ENCODE peak calls at places on chromosome 13, in five cellular contexts. One of them, this sample, is unnamed.

GRCh38 chr13:61383101-61383500 is 32.5 kb downstream of the PCDH20 start:
- DNase-seq in mucosa of descending colon: no peak
- DNase-seq in AG04450: no peak
- DNase-seq in adrenal gland: no peak
- DNase-seq in thoracic aorta: no peak
- DNase-seq in this sample: no peak

GRCh38 chr13:73740681-73741080 is 393.5 kb downstream of the KLF12 start:
- DNase-seq in mucosa of descending colon: no peak
- DNase-seq in AG04450: no peak
- DNase-seq in adrenal gland: no peak
- DNase-seq in thoracic aorta: no peak
- DNase-seq in this sample: no peak

GRCh38 chr13:106755542-106755941 is 187.6 kb upstream of the ARGLU1 start:
- DNase-seq in mucosa of descending colon: no peak
- DNase-seq in AG04450: no peak
- DNase-seq in adrenal gland: no peak
- DNase-seq in thoracic aorta: no peak
- DNase-seq in this sample: no peak

GRCh38 chr13:100913143-100913542 is 238.5 kb upstream of the TMTC4 start:
- DNase-seq in mucosa of descending colon: no peak
- DNase-seq in AG04450: peak
- DNase-seq in adrenal gland: no peak
- DNase-seq in thoracic aorta: no peak
- DNase-seq in this sample: no peak

GRCh38 chr13:100977841-100978240 is 303.2 kb upstream of the TMTC4 start:
- DNase-seq in mucosa of descending colon: no peak
- DNase-seq in AG04450: no peak
- DNase-seq in adrenal gland: no peak
- DNase-seq in thoracic aorta: no peak
- DNase-seq in this sample: no peak

GRCh38 chr13:30255696-30256095 is 51.7 kb downstream of the KATNAL1 start:
- DNase-seq in mucosa of descending colon: no peak
- DNase-seq in AG04450: no peak
- DNase-seq in adrenal gland: no peak
- DNase-seq in thoracic aorta: no peak
- DNase-seq in this sample: no peak

GRCh38 chr13:96925869-96926628 is 68.2 kb downstream of the OXGR1 start:
- DNase-seq in mucosa of descending colon: peak
- DNase-seq in AG04450: no peak
- DNase-seq in adrenal gland: no peak
- DNase-seq in thoracic aorta: no peak
- DNase-seq in this sample: no peak

GRCh38 chr13:110332750-110333149 is 25.7 kb downstream of the COL4A2 start:
- DNase-seq in mucosa of descending colon: no peak
- DNase-seq in AG04450: no peak
- DNase-seq in adrenal gland: no peak
- DNase-seq in thoracic aorta: no peak
- DNase-seq in this sample: no peak

GRCh38 chr13:33126909-33127607 is 110.8 kb downstream of the KL start:
- DNase-seq in mucosa of descending colon: no peak
- DNase-seq in AG04450: no peak
- DNase-seq in adrenal gland: no peak
- DNase-seq in thoracic aorta: no peak
- DNase-seq in this sample: peak

GRCh38 chr13:48110132-48110868 is 15.4 kb upstream of the MED4 start:
- DNase-seq in mucosa of descending colon: no peak
- DNase-seq in AG04450: no peak
- DNase-seq in adrenal gland: no peak
- DNase-seq in thoracic aorta: no peak
- DNase-seq in this sample: no peak

GRCh38 chr13:39129253-39129652 is 91.0 kb downstream of the NHLRC3 start:
- DNase-seq in mucosa of descending colon: no peak
- DNase-seq in AG04450: no peak
- DNase-seq in adrenal gland: no peak
- DNase-seq in thoracic aorta: no peak
- DNase-seq in this sample: no peak

GRCh38 chr13:66076417-66076816 is 1153.7 kb downstream of the PCDH9 start:
- DNase-seq in mucosa of descending colon: no peak
- DNase-seq in AG04450: peak
- DNase-seq in adrenal gland: no peak
- DNase-seq in thoracic aorta: no peak
- DNase-seq in this sample: no peak

GRCh38 chr13:99075268-99076191 is 97.7 kb upstream of the DOCK9 start:
- DNase-seq in mucosa of descending colon: no peak
- DNase-seq in AG04450: no peak
- DNase-seq in adrenal gland: no peak
- DNase-seq in thoracic aorta: no peak
- DNase-seq in this sample: no peak

GRCh38 chr13:51978836-51979556 is 32.3 kb downstream of the ATP7B start:
- DNase-seq in mucosa of descending colon: peak
- DNase-seq in AG04450: no peak
- DNase-seq in adrenal gland: no peak
- DNase-seq in thoracic aorta: no peak
- DNase-seq in this sample: no peak

GRCh38 chr13:74305876-74306275 is 171.7 kb upstream of the KLF12 start:
- DNase-seq in mucosa of descending colon: no peak
- DNase-seq in AG04450: no peak
- DNase-seq in adrenal gland: no peak
- DNase-seq in thoracic aorta: no peak
- DNase-seq in this sample: no peak

GRCh38 chr13:19910336-19911072 is 47.1 kb upstream of the ZMYM5 start:
- DNase-seq in mucosa of descending colon: peak
- DNase-seq in AG04450: no peak
- DNase-seq in adrenal gland: no peak
- DNase-seq in thoracic aorta: no peak
- DNase-seq in this sample: no peak

GRCh38 chr13:91946498-91947070 is 548.2 kb downstream of the GPC5 start:
- DNase-seq in mucosa of descending colon: peak
- DNase-seq in AG04450: no peak
- DNase-seq in adrenal gland: no peak
- DNase-seq in thoracic aorta: no peak
- DNase-seq in this sample: no peak

GRCh38 chr13:83088858-83089257 is 793.4 kb downstream of the SLITRK1 start:
- DNase-seq in mucosa of descending colon: no peak
- DNase-seq in AG04450: no peak
- DNase-seq in adrenal gland: no peak
- DNase-seq in thoracic aorta: no peak
- DNase-seq in this sample: no peak

GRCh38 chr13:32804673-32805260 is 211.5 kb upstream of the KL start:
- DNase-seq in mucosa of descending colon: no peak
- DNase-seq in AG04450: no peak
- DNase-seq in adrenal gland: no peak
- DNase-seq in thoracic aorta: no peak
- DNase-seq in this sample: no peak

GRCh38 chr13:20391597-20392452 is 133.8 kb downstream of the CRYL1 start:
- DNase-seq in mucosa of descending colon: no peak
- DNase-seq in AG04450: no peak
- DNase-seq in adrenal gland: no peak
- DNase-seq in thoracic aorta: no peak
- DNase-seq in this sample: no peak

GRCh38 chr13:94115054-94115453 is 364.4 kb downstream of the DCT start:
- DNase-seq in mucosa of descending colon: no peak
- DNase-seq in AG04450: no peak
- DNase-seq in adrenal gland: no peak
- DNase-seq in thoracic aorta: no peak
- DNase-seq in this sample: no peak
- TF ChIP-seq CTCF in mucosa of descending colon: no peak
- TF ChIP-seq CTCF in AG04450: no peak
- TF ChIP-seq CTCF in adrenal gland: no peak
- TF ChIP-seq CTCF in thoracic aorta: no peak
- TF ChIP-seq CTCF in this sample: no peak

GRCh38 chr13:28805193-28805819 is 14.8 kb upstream of the MTUS2 start:
- DNase-seq in mucosa of descending colon: no peak
- DNase-seq in AG04450: no peak
- DNase-seq in adrenal gland: no peak
- DNase-seq in thoracic aorta: no peak
- DNase-seq in this sample: peak
- TF ChIP-seq CTCF in mucosa of descending colon: no peak
- TF ChIP-seq CTCF in AG04450: no peak
- TF ChIP-seq CTCF in adrenal gland: no peak
- TF ChIP-seq CTCF in thoracic aorta: peak
- TF ChIP-seq CTCF in this sample: peak

GRCh38 chr13:112943309-112944125 is 25.5 kb upstream of the MCF2L start:
- DNase-seq in mucosa of descending colon: peak
- DNase-seq in AG04450: no peak
- DNase-seq in adrenal gland: peak
- DNase-seq in thoracic aorta: no peak
- DNase-seq in this sample: peak
- TF ChIP-seq CTCF in mucosa of descending colon: no peak
- TF ChIP-seq CTCF in AG04450: no peak
- TF ChIP-seq CTCF in adrenal gland: no peak
- TF ChIP-seq CTCF in thoracic aorta: no peak
- TF ChIP-seq CTCF in this sample: no peak

DNA sequence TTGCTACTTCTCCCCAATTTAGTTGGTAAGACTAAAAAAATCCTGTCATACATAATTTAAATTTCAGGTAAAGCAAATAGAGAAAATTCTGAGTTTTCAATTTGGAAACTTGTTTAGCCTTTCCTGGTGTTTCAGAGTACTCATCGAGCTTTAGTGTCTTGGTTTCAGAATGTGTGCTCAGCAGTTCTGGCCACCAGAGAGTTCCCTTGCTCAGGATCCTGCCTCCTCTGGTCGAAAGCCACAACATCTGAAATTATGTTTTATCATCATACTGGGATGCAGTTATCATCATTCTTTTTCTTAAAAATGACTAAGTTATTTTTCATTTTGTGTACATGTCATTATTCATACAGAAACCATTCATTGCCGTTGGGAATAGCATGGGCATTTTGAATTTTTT is 263.2 kb upstream of the SPRY2 start:
- DNase-seq in mucosa of descending colon: no peak
- DNase-seq in AG04450: no peak
- DNase-seq in adrenal gland: no peak
- DNase-seq in thoracic aorta: no peak
- DNase-seq in this sample: peak
- TF ChIP-seq CTCF in mucosa of descending colon: no peak
- TF ChIP-seq CTCF in AG04450: no peak
- TF ChIP-seq CTCF in adrenal gland: no peak
- TF ChIP-seq CTCF in thoracic aorta: no peak
- TF ChIP-seq CTCF in this sample: peak

GRCh38 chr13:112928958-112929777 is 39.8 kb upstream of the MCF2L start:
- DNase-seq in mucosa of descending colon: peak
- DNase-seq in AG04450: no peak
- DNase-seq in adrenal gland: peak
- DNase-seq in thoracic aorta: no peak
- DNase-seq in this sample: no peak
- TF ChIP-seq CTCF in mucosa of descending colon: no peak
- TF ChIP-seq CTCF in AG04450: no peak
- TF ChIP-seq CTCF in adrenal gland: no peak
- TF ChIP-seq CTCF in thoracic aorta: no peak
- TF ChIP-seq CTCF in this sample: no peak

GRCh38 chr13:72651196-72651595 is 76.2 kb downstream of the MZT1 start:
- DNase-seq in mucosa of descending colon: no peak
- DNase-seq in AG04450: no peak
- DNase-seq in adrenal gland: no peak
- DNase-seq in thoracic aorta: no peak
- DNase-seq in this sample: no peak
- TF ChIP-seq CTCF in mucosa of descending colon: no peak
- TF ChIP-seq CTCF in AG04450: peak
- TF ChIP-seq CTCF in adrenal gland: peak
- TF ChIP-seq CTCF in thoracic aorta: no peak
- TF ChIP-seq CTCF in this sample: peak

This sample was measured in left ventricle myocardium inferior.